ENCODE peak calls at places on chromosomes 4 and X, in eight cellular contexts. V is esophagus muscularis mucosa, W is Karpas-422, T is K562, L is breast epithelium, M is transverse colon, I is body of pancreas, X is GM12878. K is an unnamed sample. For H3K4me1 and H3K36me3, the result is how much of the 10 kb centered on the place peaks cover.

GRCh38 chr4:157514711-157515110 is 294.2 kb downstream of the GRIA2 start:
- DNase-seq in V (no peak), W (no peak), T (no peak), L (no peak), M (no peak), I (no peak), X (no peak), K (peak)

GRCh38 chrX:39953879-39954278 is 143.9 kb downstream of the BCOR start:
- DNase-seq in V (no peak), W (no peak), T (peak), L (peak), M (peak), I (peak), X (no peak), K (peak)

GRCh38 chr4:77927991-77928925 is 65.6 kb downstream of the MRPL1 start:
- DNase-seq in V (no peak), W (no peak), T (no peak), L (no peak), M (peak), I (no peak), X (no peak), K (no peak)

GRCh38 chr4:57682275-57682674 is 572.1 kb upstream of the IGFBP7 start:
- DNase-seq in V (no peak), W (no peak), T (no peak), L (no peak), M (no peak), I (no peak), X (no peak), K (no peak)

GRCh38 chrX:66130469-66130868 is 33.6 kb upstream of the HEPH start:
- DNase-seq in V (no peak), W (no peak), T (no peak), L (no peak), M (no peak), I (no peak), X (no peak), K (no peak)

GRCh38 chr4:136599890-136600289 is 932.4 kb downstream of the PCDH18 start:
- DNase-seq in V (no peak), W (no peak), T (no peak), L (no peak), M (no peak), I (no peak), X (no peak), K (no peak)

GRCh38 chr4:56690393-56690971 is 9.4 kb upstream of the HOPX start:
- DNase-seq in V (no peak), W (no peak), T (peak), L (no peak), M (no peak), I (no peak), X (no peak), K (no peak)

GRCh38 chr4:100462206-100462605 is 55.6 kb downstream of the EMCN start:
- DNase-seq in V (no peak), W (no peak), T (no peak), L (no peak), M (no peak), I (no peak), X (no peak), K (no peak)

GRCh38 chrX:31480696-31481095 is 408.9 kb upstream of the FTHL17 start:
- DNase-seq in V (no peak), W (no peak), T (no peak), L (no peak), M (no peak), I (no peak), X (no peak), K (no peak)

GRCh38 chrX:150159537-150159936 is 203.6 kb upstream of the MAMLD1 start:
- DNase-seq in V (peak), W (no peak), T (no peak), L (no peak), M (no peak), I (no peak), X (no peak), K (no peak)

GRCh38 chr4:123093247-123093646 is 170.8 kb upstream of the NUDT6 start:
- DNase-seq in V (no peak), W (peak), T (no peak), L (no peak), M (no peak), I (no peak), X (no peak), K (no peak)

GRCh38 chr4:108559067-108559793 is 61.1 kb upstream of the RPL34 start:
- DNase-seq in V (no peak), W (no peak), T (no peak), L (no peak), M (no peak), I (no peak), X (no peak), K (no peak)

GRCh38 chr4:39732728-39733127 is 34.8 kb downstream of the UBE2K start:
- DNase-seq in V (no peak), W (no peak), T (no peak), L (no peak), M (no peak), I (no peak), X (no peak), K (no peak)

GRCh38 chrX:110032534-110033161 is 29.7 kb downstream of the TMEM164 start:
- DNase-seq in V (no peak), W (no peak), T (no peak), L (no peak), M (no peak), I (no peak), X (no peak), K (no peak)

GRCh38 chr4:59062970-59063369 is 1952.8 kb upstream of the IGFBP7 start:
- DNase-seq in V (no peak), W (no peak), T (no peak), L (no peak), M (no peak), I (no peak), X (no peak), K (no peak)

GRCh38 chr4:1044469-1045192 is 33.2 kb downstream of the FGFRL1 start:
- DNase-seq in V (no peak), W (no peak), T (no peak), L (no peak), M (no peak), I (no peak), X (no peak), K (no peak)

GRCh38 chr4:1043658-1044468 is 32.4 kb downstream of the FGFRL1 start:
- DNase-seq in V (peak), W (no peak), T (peak), L (peak), M (peak), I (peak), X (no peak), K (peak)

GRCh38 chr4:1045595-1046201 is 34.3 kb downstream of the FGFRL1 start:
- DNase-seq in V (no peak), W (no peak), T (no peak), L (no peak), M (no peak), I (no peak), X (no peak), K (peak)

GRCh38 chr4:1043162-1043561 is 31.7 kb downstream of the FGFRL1 start:
- DNase-seq in V (no peak), W (no peak), T (no peak), L (no peak), M (no peak), I (no peak), X (no peak), K (no peak)

GRCh38 chr4:1045193-1045594 is 33.8 kb downstream of the FGFRL1 start:
- DNase-seq in V (no peak), W (no peak), T (no peak), L (no peak), M (no peak), I (no peak), X (no peak), K (peak)
- H3K4me1 ChIP-seq in V (half or more), W (under half), T (under half), L (under half), M (under half), I (under half), X (under half), K (under half)

GRCh38 chr4:183350317-183351071 is 28.3 kb upstream of the CLDN24 start:
- DNase-seq in V (no peak), W (no peak), T (no peak), L (no peak), M (no peak), I (no peak), X (no peak), K (no peak)
- H3K4me3 ChIP-seq in V (no peak), W (no peak), T (no peak), L (no peak), M (no peak), I (no peak), X (no peak), K (no peak)

GRCh38 chr4:7815562-7815961 is 124.1 kb downstream of the AFAP1 start:
- DNase-seq in V (no peak), W (no peak), T (no peak), L (no peak), M (no peak), I (no peak), X (no peak), K (no peak)

GRCh38 chr4:7817877-7818675 is 121.6 kb downstream of the AFAP1 start:
- DNase-seq in V (no peak), W (no peak), T (no peak), L (no peak), M (no peak), I (peak), X (no peak), K (no peak)

GRCh38 chr4:7816771-7817170 is 122.9 kb downstream of the AFAP1 start:
- DNase-seq in V (no peak), W (no peak), T (no peak), L (peak), M (no peak), I (no peak), X (no peak), K (no peak)

GRCh38 chr4:7814451-7814850 is 125.2 kb downstream of the AFAP1 start:
- DNase-seq in V (no peak), W (no peak), T (no peak), L (no peak), M (no peak), I (no peak), X (no peak), K (no peak)

DNA sequence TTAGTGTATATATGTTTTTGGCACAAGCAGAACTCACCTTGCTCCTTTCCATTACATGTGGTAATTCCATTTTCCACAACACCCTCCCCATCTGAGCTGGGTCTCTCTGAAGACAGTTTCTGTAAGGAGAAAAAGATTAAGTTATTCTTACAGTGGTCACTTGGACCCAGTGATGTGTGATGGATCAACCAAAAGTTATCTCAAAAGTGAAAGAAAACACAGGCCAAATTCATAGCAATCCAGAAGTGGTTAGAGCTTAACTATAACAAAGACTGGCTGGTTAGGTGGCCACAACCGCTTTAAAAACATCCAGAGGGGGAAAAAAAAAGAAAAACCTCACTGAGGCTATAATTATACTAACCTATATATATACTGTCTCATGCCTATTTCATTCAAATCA is 123.7 kb downstream of the AFAP1 start:
- DNase-seq in V (no peak), W (no peak), T (no peak), L (no peak), M (no peak), I (no peak), X (no peak), K (no peak)
- H3K36me3 ChIP-seq in V (under half), W (under half), T (under half), L (under half), M (under half), I (under half), X (under half), K (under half)

DNA sequence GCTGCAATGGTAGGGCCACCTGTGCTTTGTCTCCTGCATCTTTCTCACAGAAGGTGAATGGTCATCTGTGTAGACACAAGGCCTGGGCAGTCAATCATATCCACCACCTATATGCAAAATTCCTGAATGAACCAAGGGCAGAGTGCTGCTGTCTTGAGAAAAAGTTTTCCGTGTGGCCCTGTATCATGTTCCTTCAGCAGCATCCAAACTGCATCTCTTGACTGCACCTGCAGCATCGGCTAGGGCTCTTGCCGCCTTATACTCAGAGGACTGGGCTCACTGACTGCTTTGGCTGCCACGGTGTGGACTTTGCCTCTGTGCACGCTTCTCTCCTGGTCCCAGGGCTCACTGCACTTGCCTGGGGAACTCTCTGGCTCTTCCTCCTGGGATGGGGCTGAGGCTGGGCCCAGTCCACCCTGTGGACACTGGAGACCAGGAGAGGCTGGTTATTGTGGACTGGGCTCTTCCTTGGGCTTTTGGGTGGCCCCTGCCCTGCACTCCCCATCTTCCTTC is 39.5 kb upstream of the STS start:
- DNase-seq in V (no peak), W (peak), T (no peak), L (no peak), M (no peak), I (no peak), X (no peak), K (no peak)
- H3K4me1 ChIP-seq in V (under half), W (half or more), T (under half), L (under half), M (under half), I (under half), X (under half), K (under half)

DNA sequence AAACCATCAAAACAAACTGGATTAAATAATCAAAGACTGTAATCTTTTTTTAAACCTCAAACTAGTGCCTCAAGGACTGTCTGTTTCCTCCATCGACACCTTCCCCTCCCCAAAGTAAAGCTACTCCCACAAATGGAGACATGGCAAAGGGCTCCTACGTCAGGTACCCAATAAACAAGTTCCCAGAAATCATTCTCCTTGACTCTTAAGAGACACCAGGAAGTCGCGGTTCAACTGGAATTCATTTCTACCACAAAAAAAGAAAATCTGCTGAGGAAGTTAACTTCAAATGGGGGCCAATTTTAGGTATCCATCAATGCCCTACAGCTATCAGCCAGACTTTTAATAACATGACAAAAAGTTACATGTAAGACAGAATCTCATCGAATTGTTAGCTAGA is 2.5 kb downstream of the RPS4X start:
- DNase-seq in V (no peak), W (no peak), T (no peak), L (no peak), M (no peak), I (no peak), X (no peak), K (no peak)
- H3K4me3 ChIP-seq in V (no peak), W (no peak), T (peak), L (peak), M (no peak), I (no peak), X (peak), K (no peak)

GRCh38 chr4:6288871-6289270 is 19.2 kb downstream of the WFS1 start:
- DNase-seq in V (no peak), W (no peak), T (no peak), L (no peak), M (no peak), I (no peak), X (no peak), K (no peak)
- H3K36me3 ChIP-seq in V (under half), W (under half), T (under half), L (under half), M (under half), I (under half), X (under half), K (under half)

DNA sequence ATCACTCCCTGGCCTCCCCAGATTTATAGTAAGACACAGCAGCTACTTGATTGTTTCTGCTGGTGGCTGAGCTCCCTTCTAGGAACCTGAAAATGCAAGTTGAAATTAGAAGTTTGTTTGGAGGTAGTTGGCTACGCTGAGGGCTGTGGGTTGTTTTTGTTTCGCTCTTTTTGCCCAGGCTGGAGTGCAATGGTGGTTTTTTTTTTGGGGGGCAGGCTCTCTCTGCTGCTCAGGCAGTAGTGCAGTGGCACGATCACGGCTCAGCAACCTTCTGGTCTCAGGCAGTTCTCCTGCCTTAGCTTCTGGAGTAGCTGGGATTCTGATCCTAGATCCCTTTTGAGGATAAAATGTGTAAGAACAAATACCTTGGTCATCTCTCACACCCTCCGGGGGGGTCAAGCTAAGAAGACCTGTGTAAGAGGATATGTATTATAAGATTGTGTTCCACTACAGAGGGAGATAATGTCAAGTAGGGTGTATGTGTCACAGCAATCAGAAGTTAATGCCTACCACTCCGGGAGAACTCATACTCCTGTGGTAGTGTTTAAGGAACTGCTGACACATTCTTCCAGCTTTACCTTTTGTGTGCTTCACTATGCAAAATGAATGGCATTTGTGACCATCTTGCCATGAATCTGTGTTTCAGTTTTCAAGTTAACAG is 9.7 kb downstream of the JADE1 start:
- DNase-seq in V (no peak), W (no peak), T (peak), L (no peak), M (no peak), I (no peak), X (no peak), K (no peak)
- H3K4me1 ChIP-seq in V (under half), W (half or more), T (under half), L (under half), M (under half), I (half or more), X (under half), K (under half)

DNA sequence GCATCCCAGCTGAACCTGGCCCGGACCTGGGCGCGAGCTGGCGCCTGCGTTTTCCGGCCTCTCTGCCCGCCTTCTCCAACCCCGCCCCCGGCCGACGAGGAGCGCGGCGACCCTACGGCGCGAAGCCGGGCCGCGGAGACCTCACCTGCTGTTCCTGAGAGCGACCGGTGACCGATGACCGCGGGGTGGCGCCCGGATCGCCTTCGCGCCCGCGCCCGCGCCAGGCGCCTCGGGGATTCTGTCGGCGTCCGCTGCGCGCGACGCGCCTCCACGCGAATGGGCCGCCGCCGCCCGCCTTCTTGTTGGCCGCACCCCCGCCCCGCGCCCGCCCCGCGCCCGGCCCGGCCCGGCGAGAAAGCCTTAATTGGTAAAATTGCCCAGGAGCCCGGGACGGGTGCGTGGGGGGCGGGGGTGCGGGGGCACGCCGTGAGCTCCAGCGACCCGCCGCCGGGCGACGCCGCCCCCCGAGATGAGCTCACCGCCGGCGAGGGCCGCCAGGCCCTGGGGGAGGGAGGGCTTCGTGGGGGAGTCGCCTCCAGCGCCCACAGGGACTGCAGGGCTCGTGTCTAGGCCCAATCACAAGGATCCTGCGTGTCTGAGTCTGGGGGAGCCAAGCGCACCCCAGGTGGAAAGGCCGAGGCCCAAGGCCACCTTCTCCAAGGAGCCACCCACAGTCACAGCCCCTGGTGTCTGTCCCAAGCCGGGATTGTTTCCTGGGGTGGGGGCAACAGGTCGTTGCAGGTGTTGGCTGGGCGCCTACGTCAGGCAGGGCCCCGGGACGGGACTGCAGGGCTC is at the start of gene FLNA:
- DNase-seq in V (no peak), W (no peak), T (peak), L (peak), M (peak), I (peak), X (no peak), K (peak)
- H3K4me3 ChIP-seq in V (peak), W (peak), T (peak), L (peak), M (peak), I (no peak), X (peak), K (peak)

GRCh38 chr4:1961038-1961437 is 47.7 kb downstream of the NELFA start:
- DNase-seq in V (no peak), W (no peak), T (no peak), L (no peak), M (no peak), I (no peak), X (no peak), K (no peak)
- H3K36me3 ChIP-seq in V (under half), W (under half), T (half or more), L (under half), M (under half), I (under half), X (under half), K (under half)

K was measured in Caco-2.